ENCODE peak calls at places on chromosomes 13 and 19, in ten cellular contexts. One of them, this sample, is unnamed. For H3K4me1, the result is how much of the 10 kb centered on the place peaks cover.

GRCh38 chr19:677201-677600 is 1.0 kb downstream of the FSTL3 start:
- DNase-seq in aorta: peak
- DNase-seq in PC-3: peak
- DNase-seq in CD8-positive, alpha-beta memory T cell: no peak
- DNase-seq in OCI-LY7: no peak
- DNase-seq in kidney: peak
- DNase-seq in body of pancreas: peak
- DNase-seq in testis: peak
- DNase-seq in naive thymus-derived CD4-positive, alpha-beta T cell: no peak
- DNase-seq in SJSA1: peak
- DNase-seq in this sample: peak

GRCh38 chr13:113903361-113903760 is 39.5 kb upstream of the GAS6 start:
- DNase-seq in aorta: peak
- DNase-seq in testis: no peak
- DNase-seq in OCI-LY7: no peak
- DNase-seq in PC-3: no peak
- DNase-seq in CD8-positive, alpha-beta memory T cell: no peak
- DNase-seq in kidney: no peak
- DNase-seq in body of pancreas: no peak
- DNase-seq in naive thymus-derived CD4-positive, alpha-beta T cell: no peak
- DNase-seq in SJSA1: peak
- DNase-seq in this sample: no peak

GRCh38 chr13:30774214-30774730 is 38.9 kb downstream of the ALOX5AP start:
- DNase-seq in SJSA1: no peak
- DNase-seq in CD8-positive, alpha-beta memory T cell: peak
- DNase-seq in testis: no peak
- DNase-seq in OCI-LY7: no peak
- DNase-seq in kidney: no peak
- DNase-seq in PC-3: no peak
- DNase-seq in aorta: no peak
- DNase-seq in naive thymus-derived CD4-positive, alpha-beta T cell: no peak
- DNase-seq in body of pancreas: no peak
- DNase-seq in this sample: no peak

GRCh38 chr13:33624740-33625139 is 193.2 kb upstream of the RFC3 start:
- DNase-seq in testis: no peak
- DNase-seq in kidney: no peak
- DNase-seq in OCI-LY7: peak
- DNase-seq in SJSA1: no peak
- DNase-seq in naive thymus-derived CD4-positive, alpha-beta T cell: no peak
- DNase-seq in body of pancreas: no peak
- DNase-seq in PC-3: no peak
- DNase-seq in CD8-positive, alpha-beta memory T cell: no peak
- DNase-seq in aorta: no peak
- DNase-seq in this sample: no peak

GRCh38 chr13:98454389-98454881 is 122.5 kb downstream of the STK24 start:
- DNase-seq in kidney: peak
- DNase-seq in OCI-LY7: no peak
- DNase-seq in SJSA1: peak
- DNase-seq in body of pancreas: no peak
- DNase-seq in CD8-positive, alpha-beta memory T cell: no peak
- DNase-seq in aorta: no peak
- DNase-seq in testis: peak
- DNase-seq in PC-3: peak
- DNase-seq in naive thymus-derived CD4-positive, alpha-beta T cell: no peak
- DNase-seq in this sample: no peak

GRCh38 chr13:106609116-106609515 is 41.2 kb upstream of the ARGLU1 start:
- DNase-seq in naive thymus-derived CD4-positive, alpha-beta T cell: no peak
- DNase-seq in OCI-LY7: no peak
- DNase-seq in body of pancreas: no peak
- DNase-seq in SJSA1: no peak
- DNase-seq in PC-3: no peak
- DNase-seq in aorta: no peak
- DNase-seq in kidney: no peak
- DNase-seq in CD8-positive, alpha-beta memory T cell: no peak
- DNase-seq in testis: no peak
- DNase-seq in this sample: no peak

GRCh38 chr19:3316659-3317207 is 49.6 kb upstream of the NFIC start:
- DNase-seq in aorta: no peak
- DNase-seq in PC-3: no peak
- DNase-seq in naive thymus-derived CD4-positive, alpha-beta T cell: no peak
- DNase-seq in CD8-positive, alpha-beta memory T cell: no peak
- DNase-seq in kidney: no peak
- DNase-seq in SJSA1: no peak
- DNase-seq in OCI-LY7: no peak
- DNase-seq in body of pancreas: no peak
- DNase-seq in testis: no peak
- DNase-seq in this sample: no peak

GRCh38 chr13:20313896-20314295 is 81.8 kb upstream of the GJB6 start:
- DNase-seq in naive thymus-derived CD4-positive, alpha-beta T cell: no peak
- DNase-seq in aorta: no peak
- DNase-seq in CD8-positive, alpha-beta memory T cell: no peak
- DNase-seq in SJSA1: no peak
- DNase-seq in OCI-LY7: no peak
- DNase-seq in PC-3: no peak
- DNase-seq in testis: no peak
- DNase-seq in kidney: no peak
- DNase-seq in body of pancreas: no peak
- DNase-seq in this sample: no peak

GRCh38 chr13:94764576-94765321 is 52.4 kb upstream of the SOX21 start:
- DNase-seq in OCI-LY7: no peak
- DNase-seq in testis: no peak
- DNase-seq in aorta: no peak
- DNase-seq in SJSA1: no peak
- DNase-seq in naive thymus-derived CD4-positive, alpha-beta T cell: no peak
- DNase-seq in body of pancreas: no peak
- DNase-seq in PC-3: no peak
- DNase-seq in kidney: no peak
- DNase-seq in CD8-positive, alpha-beta memory T cell: no peak
- DNase-seq in this sample: no peak

GRCh38 chr13:46119883-46120614 is 15.2 kb upstream of the CPB2 start:
- DNase-seq in testis: peak
- DNase-seq in CD8-positive, alpha-beta memory T cell: no peak
- DNase-seq in aorta: no peak
- DNase-seq in OCI-LY7: no peak
- DNase-seq in PC-3: peak
- DNase-seq in body of pancreas: peak
- DNase-seq in naive thymus-derived CD4-positive, alpha-beta T cell: no peak
- DNase-seq in kidney: no peak
- DNase-seq in SJSA1: peak
- DNase-seq in this sample: no peak

GRCh38 chr19:47229674-47230121 is 1.3 kb downstream of the BBC3 start:
- DNase-seq in kidney: no peak
- DNase-seq in body of pancreas: no peak
- DNase-seq in aorta: no peak
- DNase-seq in SJSA1: peak
- DNase-seq in naive thymus-derived CD4-positive, alpha-beta T cell: peak
- DNase-seq in CD8-positive, alpha-beta memory T cell: no peak
- DNase-seq in PC-3: peak
- DNase-seq in testis: peak
- DNase-seq in OCI-LY7: peak
- DNase-seq in this sample: no peak

GRCh38 chr19:8451885-8452284 is 7.1 kb downstream of the HNRNPM start:
- DNase-seq in PC-3: peak
- DNase-seq in aorta: peak
- DNase-seq in naive thymus-derived CD4-positive, alpha-beta T cell: no peak
- DNase-seq in body of pancreas: no peak
- DNase-seq in OCI-LY7: no peak
- DNase-seq in CD8-positive, alpha-beta memory T cell: no peak
- DNase-seq in kidney: no peak
- DNase-seq in SJSA1: no peak
- DNase-seq in testis: no peak
- DNase-seq in this sample: peak

GRCh38 chr13:37277435-37278144 is 172.1 kb upstream of the CSNK1A1L start:
- DNase-seq in SJSA1: no peak
- DNase-seq in kidney: no peak
- DNase-seq in naive thymus-derived CD4-positive, alpha-beta T cell: no peak
- DNase-seq in CD8-positive, alpha-beta memory T cell: no peak
- DNase-seq in body of pancreas: no peak
- DNase-seq in aorta: no peak
- DNase-seq in testis: no peak
- DNase-seq in PC-3: no peak
- DNase-seq in OCI-LY7: no peak
- DNase-seq in this sample: no peak

GRCh38 chr13:39452412-39452811 is 150.6 kb downstream of the LHFPL6 start:
- DNase-seq in CD8-positive, alpha-beta memory T cell: no peak
- DNase-seq in aorta: no peak
- DNase-seq in PC-3: no peak
- DNase-seq in body of pancreas: no peak
- DNase-seq in kidney: no peak
- DNase-seq in testis: no peak
- DNase-seq in naive thymus-derived CD4-positive, alpha-beta T cell: no peak
- DNase-seq in OCI-LY7: no peak
- DNase-seq in SJSA1: no peak
- DNase-seq in this sample: no peak
- H3K4me1 ChIP-seq in CD8-positive, alpha-beta memory T cell: under half
- H3K4me1 ChIP-seq in aorta: under half
- H3K4me1 ChIP-seq in PC-3: under half
- H3K4me1 ChIP-seq in body of pancreas: under half
- H3K4me1 ChIP-seq in kidney: under half
- H3K4me1 ChIP-seq in testis: half or more
- H3K4me1 ChIP-seq in naive thymus-derived CD4-positive, alpha-beta T cell: under half
- H3K4me1 ChIP-seq in OCI-LY7: under half
- H3K4me1 ChIP-seq in SJSA1: under half
- H3K4me1 ChIP-seq in this sample: under half

GRCh38 chr13:51801631-51802099 is 2.3 kb downstream of the DHRS12 start:
- DNase-seq in kidney: peak
- DNase-seq in PC-3: peak
- DNase-seq in naive thymus-derived CD4-positive, alpha-beta T cell: no peak
- DNase-seq in body of pancreas: peak
- DNase-seq in testis: peak
- DNase-seq in aorta: peak
- DNase-seq in CD8-positive, alpha-beta memory T cell: no peak
- DNase-seq in SJSA1: peak
- DNase-seq in OCI-LY7: no peak
- DNase-seq in this sample: peak
- H3K27ac ChIP-seq in kidney: peak
- H3K27ac ChIP-seq in PC-3: peak
- H3K27ac ChIP-seq in naive thymus-derived CD4-positive, alpha-beta T cell: peak
- H3K27ac ChIP-seq in body of pancreas: peak
- H3K27ac ChIP-seq in testis: no peak
- H3K27ac ChIP-seq in aorta: peak
- H3K27ac ChIP-seq in CD8-positive, alpha-beta memory T cell: peak
- H3K27ac ChIP-seq in SJSA1: peak
- H3K27ac ChIP-seq in OCI-LY7: no peak
- H3K27ac ChIP-seq in this sample: peak

DNA sequence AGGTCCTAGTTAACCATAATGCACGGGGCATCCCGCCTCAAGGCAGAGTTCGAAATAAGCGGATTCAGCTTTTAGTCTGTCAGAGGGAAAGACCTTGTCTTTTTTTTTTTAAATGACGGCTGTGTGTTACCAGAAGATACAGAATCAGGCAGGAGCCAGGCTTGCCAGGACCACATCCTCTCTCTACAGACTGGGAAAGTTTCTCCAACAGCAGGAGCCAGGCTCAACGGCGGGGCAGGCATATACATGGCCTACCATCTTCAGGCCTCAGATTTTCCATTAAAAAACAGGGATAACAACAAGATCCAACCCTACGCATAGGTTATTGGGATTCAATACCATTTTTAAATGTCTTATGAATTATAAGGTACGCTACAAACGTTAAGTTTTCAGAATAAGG is 17.8 kb downstream of the IRS2 start:
- DNase-seq in testis: no peak
- DNase-seq in aorta: no peak
- DNase-seq in OCI-LY7: no peak
- DNase-seq in CD8-positive, alpha-beta memory T cell: no peak
- DNase-seq in PC-3: no peak
- DNase-seq in naive thymus-derived CD4-positive, alpha-beta T cell: no peak
- DNase-seq in SJSA1: no peak
- DNase-seq in kidney: no peak
- DNase-seq in body of pancreas: no peak
- DNase-seq in this sample: no peak
- H3K4me1 ChIP-seq in testis: under half
- H3K4me1 ChIP-seq in aorta: under half
- H3K4me1 ChIP-seq in OCI-LY7: under half
- H3K4me1 ChIP-seq in CD8-positive, alpha-beta memory T cell: under half
- H3K4me1 ChIP-seq in PC-3: under half
- H3K4me1 ChIP-seq in naive thymus-derived CD4-positive, alpha-beta T cell: under half
- H3K4me1 ChIP-seq in SJSA1: under half
- H3K4me1 ChIP-seq in kidney: under half
- H3K4me1 ChIP-seq in body of pancreas: under half
- H3K4me1 ChIP-seq in this sample: half or more

GRCh38 chr19:18418034-18418724 is 1.0 kb upstream of the SSBP4 start:
- DNase-seq in OCI-LY7: no peak
- DNase-seq in SJSA1: no peak
- DNase-seq in testis: no peak
- DNase-seq in CD8-positive, alpha-beta memory T cell: no peak
- DNase-seq in PC-3: no peak
- DNase-seq in aorta: peak
- DNase-seq in body of pancreas: peak
- DNase-seq in naive thymus-derived CD4-positive, alpha-beta T cell: peak
- DNase-seq in kidney: peak
- DNase-seq in this sample: no peak

GRCh38 chr19:18417250-18418033 is 1.8 kb upstream of the SSBP4 start:
- DNase-seq in testis: peak
- DNase-seq in SJSA1: peak
- DNase-seq in PC-3: peak
- DNase-seq in body of pancreas: peak
- DNase-seq in naive thymus-derived CD4-positive, alpha-beta T cell: peak
- DNase-seq in OCI-LY7: no peak
- DNase-seq in aorta: peak
- DNase-seq in CD8-positive, alpha-beta memory T cell: peak
- DNase-seq in kidney: peak
- DNase-seq in this sample: peak

GRCh38 chr19:18419195-18419698 is at the start of gene SSBP4:
- DNase-seq in body of pancreas: peak
- DNase-seq in OCI-LY7: peak
- DNase-seq in kidney: peak
- DNase-seq in SJSA1: peak
- DNase-seq in PC-3: peak
- DNase-seq in naive thymus-derived CD4-positive, alpha-beta T cell: peak
- DNase-seq in aorta: peak
- DNase-seq in testis: peak
- DNase-seq in CD8-positive, alpha-beta memory T cell: peak
- DNase-seq in this sample: no peak

GRCh38 chr19:18419699-18420460 is 682 bp downstream of the SSBP4 start:
- DNase-seq in kidney: peak
- DNase-seq in CD8-positive, alpha-beta memory T cell: peak
- DNase-seq in PC-3: peak
- DNase-seq in testis: no peak
- DNase-seq in body of pancreas: peak
- DNase-seq in aorta: peak
- DNase-seq in naive thymus-derived CD4-positive, alpha-beta T cell: peak
- DNase-seq in OCI-LY7: peak
- DNase-seq in SJSA1: no peak
- DNase-seq in this sample: no peak

DNA sequence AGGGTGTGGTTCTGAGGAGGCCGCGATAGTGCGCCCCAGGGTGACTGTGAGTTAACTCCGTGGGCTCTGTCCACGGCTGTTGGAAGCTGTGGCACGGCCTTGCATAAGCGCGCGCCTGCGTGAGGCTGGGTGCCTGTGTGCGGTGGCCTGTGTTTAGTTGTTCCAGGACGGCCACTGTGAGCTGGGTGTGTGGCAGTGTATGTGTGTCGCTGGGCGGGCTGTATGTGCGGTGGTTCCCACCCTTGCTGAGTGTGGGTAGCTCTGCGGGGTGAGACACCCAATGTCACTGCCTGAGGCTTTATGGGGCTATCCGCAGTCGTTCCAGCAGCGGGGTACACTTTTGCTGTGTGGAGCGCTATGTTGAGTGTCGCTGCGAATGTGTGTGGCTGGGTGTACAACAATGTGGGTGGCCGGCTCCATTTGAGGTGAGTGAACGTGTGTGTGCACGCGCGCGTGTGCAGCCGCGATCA is 438 bp upstream of the SSBP4 start:
- DNase-seq in body of pancreas: peak
- DNase-seq in SJSA1: no peak
- DNase-seq in aorta: peak
- DNase-seq in naive thymus-derived CD4-positive, alpha-beta T cell: no peak
- DNase-seq in PC-3: no peak
- DNase-seq in testis: peak
- DNase-seq in kidney: peak
- DNase-seq in CD8-positive, alpha-beta memory T cell: no peak
- DNase-seq in OCI-LY7: no peak
- DNase-seq in this sample: no peak
- H3K27ac ChIP-seq in body of pancreas: peak
- H3K27ac ChIP-seq in SJSA1: no peak
- H3K27ac ChIP-seq in aorta: peak
- H3K27ac ChIP-seq in naive thymus-derived CD4-positive, alpha-beta T cell: no peak
- H3K27ac ChIP-seq in PC-3: no peak
- H3K27ac ChIP-seq in testis: peak
- H3K27ac ChIP-seq in kidney: peak
- H3K27ac ChIP-seq in CD8-positive, alpha-beta memory T cell: peak
- H3K27ac ChIP-seq in OCI-LY7: no peak
- H3K27ac ChIP-seq in this sample: peak

This sample was measured in sigmoid colon.